ENCODE peak calls at places on chromosome 19, in six cellular contexts. P, S, G, E, M and H are unnamed samples.

GRCh38 chr19:13621413-13621812 is 115.1 kb upstream of the CACNA1A start:
- DNase-seq in P (no peak), S (no peak), G (peak; percentile 67), E (peak; percentile 96), M (no peak), H (no peak)

GRCh38 chr19:43572172-43572588 is 3.1 kb downstream of the XRCC1 start:
- DNase-seq in P (no peak), S (peak; percentile 85), G (no peak), E (no peak), M (no peak), H (no peak)

GRCh38 chr19:18984251-18984650 is 43.2 kb upstream of the HOMER3 start:
- DNase-seq in P (no peak), S (no peak), G (no peak), E (no peak), M (no peak), H (no peak)

GRCh38 chr19:40549007-40549708 is 27.5 kb upstream of the SHKBP1 start:
- DNase-seq in P (peak; percentile 81), S (peak; percentile 50), G (peak; percentile 6), E (peak; percentile 39), M (peak; percentile 82), H (peak; percentile 69)

GRCh38 chr19:1657632-1658445 is 5.4 kb upstream of the TCF3 start:
- DNase-seq in P (no peak), S (no peak), G (no peak), E (no peak), M (no peak), H (no peak)

GRCh38 chr19:16957151-16957662 is 68.4 kb downstream of the F2RL3 start:
- DNase-seq in P (no peak), S (no peak), G (no peak), E (no peak), M (no peak), H (no peak)

GRCh38 chr19:40829205-40829604 is 21.0 kb downstream of the CYP2A6 start:
- DNase-seq in P (no peak), S (no peak), G (no peak), E (no peak), M (no peak), H (no peak)

GRCh38 chr19:41706741-41707501 is 1.5 kb upstream of the CEACAM5 start:
- DNase-seq in P (peak; percentile 2), S (peak; percentile 76), G (no peak), E (no peak), M (no peak), H (no peak)

GRCh38 chr19:8261881-8262280 is 46.3 kb downstream of the CD320 start:
- DNase-seq in P (no peak), S (no peak), G (no peak), E (no peak), M (no peak), H (no peak)

GRCh38 chr19:3024870-3025515 is 4.1 kb downstream of the TLE2 start:
- DNase-seq in P (no peak), S (no peak), G (no peak), E (no peak), M (no peak), H (no peak)

GRCh38 chr19:46913852-46914430 is 53.1 kb downstream of the ARHGAP35 start:
- DNase-seq in P (no peak), S (no peak), G (no peak), E (peak; percentile 49), M (no peak), H (no peak)

GRCh38 chr19:46502891-46503290 is 7.2 kb upstream of the PNMA8B start:
- DNase-seq in P (no peak), S (no peak), G (no peak), E (no peak), M (no peak), H (no peak)